ENCODE peak calls at places on chromosomes 1 and 21, in seven cellular contexts. One of them, this sample, is unnamed.

GRCh38 chr1:64398937-64399336 is 71.0 kb upstream of the CACHD1 start:
- DNase-seq in activated CD4-positive, alpha-beta T cell treated with anti-CD3 and anti-CD28 coated beads for 24 hours: no peak
- DNase-seq in effector CD4-positive, alpha-beta T cell: no peak
- DNase-seq in naive thymus-derived CD8-positive, alpha-beta T cell: no peak
- DNase-seq in activated T-cell treated with anti-CD3 and anti-CD28 coated beads for 1 hour: no peak
- DNase-seq in stimulated activated CD4-positive, alpha-beta T cell treated with anti-CD3 and anti-CD28 coated beads, Interleukin-15, amount 100 ng/mL, for 1 hour: no peak
- DNase-seq in ACHN: no peak
- DNase-seq in this sample: no peak

GRCh38 chr1:32336963-32337675 is 1.1 kb upstream of the MARCKSL1 start:
- DNase-seq in naive thymus-derived CD8-positive, alpha-beta T cell: peak
- DNase-seq in stimulated activated CD4-positive, alpha-beta T cell treated with anti-CD3 and anti-CD28 coated beads, Interleukin-15, amount 100 ng/mL, for 1 hour: peak
- DNase-seq in ACHN: peak
- DNase-seq in effector CD4-positive, alpha-beta T cell: peak
- DNase-seq in activated CD4-positive, alpha-beta T cell treated with anti-CD3 and anti-CD28 coated beads for 24 hours: peak
- DNase-seq in activated T-cell treated with anti-CD3 and anti-CD28 coated beads for 1 hour: no peak
- DNase-seq in this sample: peak

GRCh38 chr1:100400332-100400933 is 48.1 kb downstream of the CDC14A start:
- DNase-seq in activated CD4-positive, alpha-beta T cell treated with anti-CD3 and anti-CD28 coated beads for 24 hours: no peak
- DNase-seq in effector CD4-positive, alpha-beta T cell: peak
- DNase-seq in ACHN: no peak
- DNase-seq in activated T-cell treated with anti-CD3 and anti-CD28 coated beads for 1 hour: peak
- DNase-seq in stimulated activated CD4-positive, alpha-beta T cell treated with anti-CD3 and anti-CD28 coated beads, Interleukin-15, amount 100 ng/mL, for 1 hour: no peak
- DNase-seq in naive thymus-derived CD8-positive, alpha-beta T cell: peak
- DNase-seq in this sample: peak

GRCh38 chr1:117818456-117818855 is 111.0 kb downstream of the GDAP2 start:
- DNase-seq in stimulated activated CD4-positive, alpha-beta T cell treated with anti-CD3 and anti-CD28 coated beads, Interleukin-15, amount 100 ng/mL, for 1 hour: no peak
- DNase-seq in naive thymus-derived CD8-positive, alpha-beta T cell: no peak
- DNase-seq in activated CD4-positive, alpha-beta T cell treated with anti-CD3 and anti-CD28 coated beads for 24 hours: no peak
- DNase-seq in effector CD4-positive, alpha-beta T cell: no peak
- DNase-seq in ACHN: no peak
- DNase-seq in activated T-cell treated with anti-CD3 and anti-CD28 coated beads for 1 hour: no peak
- DNase-seq in this sample: no peak

GRCh38 chr1:115230281-115230680 is 107.8 kb downstream of the NGF start:
- DNase-seq in ACHN: no peak
- DNase-seq in activated CD4-positive, alpha-beta T cell treated with anti-CD3 and anti-CD28 coated beads for 24 hours: no peak
- DNase-seq in naive thymus-derived CD8-positive, alpha-beta T cell: no peak
- DNase-seq in effector CD4-positive, alpha-beta T cell: no peak
- DNase-seq in stimulated activated CD4-positive, alpha-beta T cell treated with anti-CD3 and anti-CD28 coated beads, Interleukin-15, amount 100 ng/mL, for 1 hour: no peak
- DNase-seq in activated T-cell treated with anti-CD3 and anti-CD28 coated beads for 1 hour: no peak
- DNase-seq in this sample: no peak

GRCh38 chr1:195218428-195219212 is 1389.6 kb downstream of the KCNT2 start:
- DNase-seq in naive thymus-derived CD8-positive, alpha-beta T cell: no peak
- DNase-seq in activated T-cell treated with anti-CD3 and anti-CD28 coated beads for 1 hour: no peak
- DNase-seq in effector CD4-positive, alpha-beta T cell: no peak
- DNase-seq in ACHN: no peak
- DNase-seq in stimulated activated CD4-positive, alpha-beta T cell treated with anti-CD3 and anti-CD28 coated beads, Interleukin-15, amount 100 ng/mL, for 1 hour: no peak
- DNase-seq in activated CD4-positive, alpha-beta T cell treated with anti-CD3 and anti-CD28 coated beads for 24 hours: no peak
- DNase-seq in this sample: no peak

GRCh38 chr1:222104661-222105392 is 362.9 kb upstream of the DUSP10 start:
- DNase-seq in activated CD4-positive, alpha-beta T cell treated with anti-CD3 and anti-CD28 coated beads for 24 hours: no peak
- DNase-seq in effector CD4-positive, alpha-beta T cell: no peak
- DNase-seq in stimulated activated CD4-positive, alpha-beta T cell treated with anti-CD3 and anti-CD28 coated beads, Interleukin-15, amount 100 ng/mL, for 1 hour: no peak
- DNase-seq in naive thymus-derived CD8-positive, alpha-beta T cell: no peak
- DNase-seq in activated T-cell treated with anti-CD3 and anti-CD28 coated beads for 1 hour: no peak
- DNase-seq in ACHN: no peak
- DNase-seq in this sample: no peak

GRCh38 chr1:150558761-150559626 is 9.8 kb downstream of the ADAMTSL4 start:
- DNase-seq in ACHN: no peak
- DNase-seq in effector CD4-positive, alpha-beta T cell: no peak
- DNase-seq in activated CD4-positive, alpha-beta T cell treated with anti-CD3 and anti-CD28 coated beads for 24 hours: no peak
- DNase-seq in stimulated activated CD4-positive, alpha-beta T cell treated with anti-CD3 and anti-CD28 coated beads, Interleukin-15, amount 100 ng/mL, for 1 hour: no peak
- DNase-seq in activated T-cell treated with anti-CD3 and anti-CD28 coated beads for 1 hour: no peak
- DNase-seq in naive thymus-derived CD8-positive, alpha-beta T cell: no peak
- DNase-seq in this sample: no peak

GRCh38 chr1:27388337-27389005 is 4.0 kb upstream of the GPR3 start:
- DNase-seq in effector CD4-positive, alpha-beta T cell: peak
- DNase-seq in naive thymus-derived CD8-positive, alpha-beta T cell: peak
- DNase-seq in activated CD4-positive, alpha-beta T cell treated with anti-CD3 and anti-CD28 coated beads for 24 hours: peak
- DNase-seq in activated T-cell treated with anti-CD3 and anti-CD28 coated beads for 1 hour: peak
- DNase-seq in stimulated activated CD4-positive, alpha-beta T cell treated with anti-CD3 and anti-CD28 coated beads, Interleukin-15, amount 100 ng/mL, for 1 hour: peak
- DNase-seq in ACHN: peak
- DNase-seq in this sample: peak

GRCh38 chr21:42562816-42563215 is 49.2 kb downstream of the SLC37A1 start:
- DNase-seq in ACHN: no peak
- DNase-seq in activated CD4-positive, alpha-beta T cell treated with anti-CD3 and anti-CD28 coated beads for 24 hours: no peak
- DNase-seq in stimulated activated CD4-positive, alpha-beta T cell treated with anti-CD3 and anti-CD28 coated beads, Interleukin-15, amount 100 ng/mL, for 1 hour: no peak
- DNase-seq in activated T-cell treated with anti-CD3 and anti-CD28 coated beads for 1 hour: no peak
- DNase-seq in effector CD4-positive, alpha-beta T cell: no peak
- DNase-seq in naive thymus-derived CD8-positive, alpha-beta T cell: no peak
- DNase-seq in this sample: no peak

GRCh38 chr1:70048336-70048735 is 157.0 kb downstream of the LRRC40 start:
- DNase-seq in ACHN: no peak
- DNase-seq in activated T-cell treated with anti-CD3 and anti-CD28 coated beads for 1 hour: no peak
- DNase-seq in activated CD4-positive, alpha-beta T cell treated with anti-CD3 and anti-CD28 coated beads for 24 hours: no peak
- DNase-seq in stimulated activated CD4-positive, alpha-beta T cell treated with anti-CD3 and anti-CD28 coated beads, Interleukin-15, amount 100 ng/mL, for 1 hour: no peak
- DNase-seq in effector CD4-positive, alpha-beta T cell: no peak
- DNase-seq in naive thymus-derived CD8-positive, alpha-beta T cell: no peak
- DNase-seq in this sample: no peak

GRCh38 chr1:194809665-194810064 is 1623.3 kb upstream of the B3GALT2 start:
- DNase-seq in naive thymus-derived CD8-positive, alpha-beta T cell: no peak
- DNase-seq in ACHN: no peak
- DNase-seq in activated CD4-positive, alpha-beta T cell treated with anti-CD3 and anti-CD28 coated beads for 24 hours: no peak
- DNase-seq in activated T-cell treated with anti-CD3 and anti-CD28 coated beads for 1 hour: no peak
- DNase-seq in effector CD4-positive, alpha-beta T cell: no peak
- DNase-seq in stimulated activated CD4-positive, alpha-beta T cell treated with anti-CD3 and anti-CD28 coated beads, Interleukin-15, amount 100 ng/mL, for 1 hour: no peak
- DNase-seq in this sample: no peak

GRCh38 chr1:176374967-176375569 is 87.9 kb upstream of the PAPPA2 start:
- DNase-seq in activated T-cell treated with anti-CD3 and anti-CD28 coated beads for 1 hour: peak
- DNase-seq in ACHN: peak
- DNase-seq in stimulated activated CD4-positive, alpha-beta T cell treated with anti-CD3 and anti-CD28 coated beads, Interleukin-15, amount 100 ng/mL, for 1 hour: peak
- DNase-seq in naive thymus-derived CD8-positive, alpha-beta T cell: no peak
- DNase-seq in activated CD4-positive, alpha-beta T cell treated with anti-CD3 and anti-CD28 coated beads for 24 hours: peak
- DNase-seq in effector CD4-positive, alpha-beta T cell: peak
- DNase-seq in this sample: peak

GRCh38 chr1:33055210-33055991 is 18.7 kb upstream of the AK2 start:
- DNase-seq in naive thymus-derived CD8-positive, alpha-beta T cell: peak
- DNase-seq in ACHN: peak
- DNase-seq in effector CD4-positive, alpha-beta T cell: no peak
- DNase-seq in stimulated activated CD4-positive, alpha-beta T cell treated with anti-CD3 and anti-CD28 coated beads, Interleukin-15, amount 100 ng/mL, for 1 hour: no peak
- DNase-seq in activated T-cell treated with anti-CD3 and anti-CD28 coated beads for 1 hour: no peak
- DNase-seq in activated CD4-positive, alpha-beta T cell treated with anti-CD3 and anti-CD28 coated beads for 24 hours: no peak
- DNase-seq in this sample: no peak

GRCh38 chr1:206736878-206737728 is 33.5 kb upstream of the IL19 start:
- DNase-seq in naive thymus-derived CD8-positive, alpha-beta T cell: peak
- DNase-seq in activated CD4-positive, alpha-beta T cell treated with anti-CD3 and anti-CD28 coated beads for 24 hours: no peak
- DNase-seq in effector CD4-positive, alpha-beta T cell: peak
- DNase-seq in stimulated activated CD4-positive, alpha-beta T cell treated with anti-CD3 and anti-CD28 coated beads, Interleukin-15, amount 100 ng/mL, for 1 hour: no peak
- DNase-seq in activated T-cell treated with anti-CD3 and anti-CD28 coated beads for 1 hour: peak
- DNase-seq in ACHN: no peak
- DNase-seq in this sample: peak

GRCh38 chr1:147852706-147853225 is 49.8 kb upstream of the GJA8 start:
- DNase-seq in stimulated activated CD4-positive, alpha-beta T cell treated with anti-CD3 and anti-CD28 coated beads, Interleukin-15, amount 100 ng/mL, for 1 hour: no peak
- DNase-seq in effector CD4-positive, alpha-beta T cell: no peak
- DNase-seq in activated T-cell treated with anti-CD3 and anti-CD28 coated beads for 1 hour: no peak
- DNase-seq in activated CD4-positive, alpha-beta T cell treated with anti-CD3 and anti-CD28 coated beads for 24 hours: no peak
- DNase-seq in naive thymus-derived CD8-positive, alpha-beta T cell: no peak
- DNase-seq in ACHN: no peak
- DNase-seq in this sample: no peak

GRCh38 chr1:47506053-47506452 is 68.2 kb downstream of the FOXD2 start:
- DNase-seq in stimulated activated CD4-positive, alpha-beta T cell treated with anti-CD3 and anti-CD28 coated beads, Interleukin-15, amount 100 ng/mL, for 1 hour: no peak
- DNase-seq in activated CD4-positive, alpha-beta T cell treated with anti-CD3 and anti-CD28 coated beads for 24 hours: no peak
- DNase-seq in activated T-cell treated with anti-CD3 and anti-CD28 coated beads for 1 hour: no peak
- DNase-seq in ACHN: no peak
- DNase-seq in naive thymus-derived CD8-positive, alpha-beta T cell: no peak
- DNase-seq in effector CD4-positive, alpha-beta T cell: no peak
- DNase-seq in this sample: no peak

GRCh38 chr1:23638786-23639241 is 52.8 kb upstream of the RPL11 start:
- DNase-seq in activated T-cell treated with anti-CD3 and anti-CD28 coated beads for 1 hour: no peak
- DNase-seq in naive thymus-derived CD8-positive, alpha-beta T cell: no peak
- DNase-seq in ACHN: no peak
- DNase-seq in effector CD4-positive, alpha-beta T cell: no peak
- DNase-seq in stimulated activated CD4-positive, alpha-beta T cell treated with anti-CD3 and anti-CD28 coated beads, Interleukin-15, amount 100 ng/mL, for 1 hour: no peak
- DNase-seq in activated CD4-positive, alpha-beta T cell treated with anti-CD3 and anti-CD28 coated beads for 24 hours: no peak
- DNase-seq in this sample: no peak

GRCh38 chr1:190908691-190909090 is 431.0 kb upstream of the BRINP3 start:
- DNase-seq in effector CD4-positive, alpha-beta T cell: no peak
- DNase-seq in activated CD4-positive, alpha-beta T cell treated with anti-CD3 and anti-CD28 coated beads for 24 hours: no peak
- DNase-seq in stimulated activated CD4-positive, alpha-beta T cell treated with anti-CD3 and anti-CD28 coated beads, Interleukin-15, amount 100 ng/mL, for 1 hour: no peak
- DNase-seq in activated T-cell treated with anti-CD3 and anti-CD28 coated beads for 1 hour: no peak
- DNase-seq in naive thymus-derived CD8-positive, alpha-beta T cell: no peak
- DNase-seq in ACHN: no peak
- DNase-seq in this sample: no peak

GRCh38 chr1:16924919-16925477 is 3.3 kb downstream of the CROCC start:
- DNase-seq in effector CD4-positive, alpha-beta T cell: no peak
- DNase-seq in activated T-cell treated with anti-CD3 and anti-CD28 coated beads for 1 hour: no peak
- DNase-seq in activated CD4-positive, alpha-beta T cell treated with anti-CD3 and anti-CD28 coated beads for 24 hours: no peak
- DNase-seq in ACHN: no peak
- DNase-seq in naive thymus-derived CD8-positive, alpha-beta T cell: no peak
- DNase-seq in stimulated activated CD4-positive, alpha-beta T cell treated with anti-CD3 and anti-CD28 coated beads, Interleukin-15, amount 100 ng/mL, for 1 hour: no peak
- DNase-seq in this sample: no peak

GRCh38 chr21:42651515-42652401 is 1.7 kb upstream of the PDE9A start:
- DNase-seq in activated CD4-positive, alpha-beta T cell treated with anti-CD3 and anti-CD28 coated beads for 24 hours: no peak
- DNase-seq in activated T-cell treated with anti-CD3 and anti-CD28 coated beads for 1 hour: no peak
- DNase-seq in effector CD4-positive, alpha-beta T cell: no peak
- DNase-seq in stimulated activated CD4-positive, alpha-beta T cell treated with anti-CD3 and anti-CD28 coated beads, Interleukin-15, amount 100 ng/mL, for 1 hour: no peak
- DNase-seq in naive thymus-derived CD8-positive, alpha-beta T cell: no peak
- DNase-seq in ACHN: no peak
- DNase-seq in this sample: no peak

GRCh38 chr21:28447453-28447852 is 545.2 kb downstream of the LTN1 start:
- DNase-seq in activated CD4-positive, alpha-beta T cell treated with anti-CD3 and anti-CD28 coated beads for 24 hours: no peak
- DNase-seq in ACHN: no peak
- DNase-seq in activated T-cell treated with anti-CD3 and anti-CD28 coated beads for 1 hour: no peak
- DNase-seq in stimulated activated CD4-positive, alpha-beta T cell treated with anti-CD3 and anti-CD28 coated beads, Interleukin-15, amount 100 ng/mL, for 1 hour: no peak
- DNase-seq in effector CD4-positive, alpha-beta T cell: no peak
- DNase-seq in naive thymus-derived CD8-positive, alpha-beta T cell: no peak
- DNase-seq in this sample: no peak

GRCh38 chr1:21911205-21912001 is 25.7 kb downstream of the HSPG2 start:
- DNase-seq in stimulated activated CD4-positive, alpha-beta T cell treated with anti-CD3 and anti-CD28 coated beads, Interleukin-15, amount 100 ng/mL, for 1 hour: no peak
- DNase-seq in ACHN: no peak
- DNase-seq in activated T-cell treated with anti-CD3 and anti-CD28 coated beads for 1 hour: no peak
- DNase-seq in effector CD4-positive, alpha-beta T cell: no peak
- DNase-seq in activated CD4-positive, alpha-beta T cell treated with anti-CD3 and anti-CD28 coated beads for 24 hours: no peak
- DNase-seq in naive thymus-derived CD8-positive, alpha-beta T cell: no peak
- DNase-seq in this sample: no peak

GRCh38 chr1:53945183-53945432 is 391 bp downstream of the IFT25 start:
- DNase-seq in ACHN: no peak
- DNase-seq in stimulated activated CD4-positive, alpha-beta T cell treated with anti-CD3 and anti-CD28 coated beads, Interleukin-15, amount 100 ng/mL, for 1 hour: no peak
- DNase-seq in effector CD4-positive, alpha-beta T cell: no peak
- DNase-seq in naive thymus-derived CD8-positive, alpha-beta T cell: no peak
- DNase-seq in activated T-cell treated with anti-CD3 and anti-CD28 coated beads for 1 hour: no peak
- DNase-seq in activated CD4-positive, alpha-beta T cell treated with anti-CD3 and anti-CD28 coated beads for 24 hours: no peak
- DNase-seq in this sample: no peak

GRCh38 chr1:114248162-114248561 is 94.5 kb upstream of the SYT6 start:
- DNase-seq in naive thymus-derived CD8-positive, alpha-beta T cell: no peak
- DNase-seq in effector CD4-positive, alpha-beta T cell: no peak
- DNase-seq in ACHN: no peak
- DNase-seq in stimulated activated CD4-positive, alpha-beta T cell treated with anti-CD3 and anti-CD28 coated beads, Interleukin-15, amount 100 ng/mL, for 1 hour: no peak
- DNase-seq in activated T-cell treated with anti-CD3 and anti-CD28 coated beads for 1 hour: no peak
- DNase-seq in activated CD4-positive, alpha-beta T cell treated with anti-CD3 and anti-CD28 coated beads for 24 hours: no peak
- DNase-seq in this sample: no peak

GRCh38 chr1:157201767-157202166 is 63.6 kb upstream of the ETV3 start:
- DNase-seq in naive thymus-derived CD8-positive, alpha-beta T cell: no peak
- DNase-seq in activated T-cell treated with anti-CD3 and anti-CD28 coated beads for 1 hour: no peak
- DNase-seq in effector CD4-positive, alpha-beta T cell: no peak
- DNase-seq in stimulated activated CD4-positive, alpha-beta T cell treated with anti-CD3 and anti-CD28 coated beads, Interleukin-15, amount 100 ng/mL, for 1 hour: no peak
- DNase-seq in activated CD4-positive, alpha-beta T cell treated with anti-CD3 and anti-CD28 coated beads for 24 hours: no peak
- DNase-seq in ACHN: no peak
- DNase-seq in this sample: no peak